ENCODE peak calls at places on chromosomes 3 and 15, in four cellular contexts. One of them, this sample, is unnamed.

GRCh38 chr3:122984007-122984406 is 43.6 kb downstream of the SEMA5B start:
- DNase-seq in GM12878: no peak
- DNase-seq in HepG2: no peak
- DNase-seq in K562: no peak
- DNase-seq in this sample: peak; percentile 68

GRCh38 chr3:24683511-24684384 is 189.1 kb upstream of the THRB start:
- DNase-seq in K562: peak; percentile 35
- DNase-seq in HepG2: peak; percentile 26
- DNase-seq in GM12878: no peak
- DNase-seq in this sample: peak; percentile 72

GRCh38 chr3:5464684-5465083 is 277.2 kb downstream of the EDEM1 start:
- DNase-seq in HepG2: no peak
- DNase-seq in GM12878: no peak
- DNase-seq in K562: no peak
- DNase-seq in this sample: no peak

GRCh38 chr3:195170521-195170920 is 100.4 kb downstream of the XXYLT1 start:
- DNase-seq in K562: no peak
- DNase-seq in HepG2: no peak
- DNase-seq in GM12878: no peak
- DNase-seq in this sample: no peak

GRCh38 chr3:156207802-156208685 is 87.7 kb downstream of the KCNAB1 start:
- DNase-seq in GM12878: no peak
- DNase-seq in K562: no peak
- DNase-seq in HepG2: no peak
- DNase-seq in this sample: no peak

GRCh38 chr3:195895900-195896360 is 12.4 kb downstream of the TNK2 start:
- DNase-seq in K562: peak; percentile 86
- DNase-seq in HepG2: no peak
- DNase-seq in GM12878: no peak
- DNase-seq in this sample: peak; percentile 60

GRCh38 chr3:197906023-197906849 is 43.8 kb upstream of the RPL35A start:
- DNase-seq in HepG2: peak; percentile 83
- DNase-seq in GM12878: peak; percentile 25
- DNase-seq in K562: peak; percentile 95
- DNase-seq in this sample: peak; percentile 92

GRCh38 chr15:69750253-69750652 is 297.6 kb downstream of the RPLP1 start:
- DNase-seq in K562: no peak
- DNase-seq in HepG2: no peak
- DNase-seq in GM12878: peak; percentile 40
- DNase-seq in this sample: no peak

GRCh38 chr3:194296448-194296831 is 54.7 kb downstream of the CPN2 start:
- DNase-seq in HepG2: peak; percentile 42
- DNase-seq in K562: no peak
- DNase-seq in GM12878: no peak
- DNase-seq in this sample: peak; percentile 92

GRCh38 chr3:107387555-107387954 is 10.3 kb downstream of the CCDC54 start:
- DNase-seq in HepG2: no peak
- DNase-seq in K562: no peak
- DNase-seq in GM12878: no peak
- DNase-seq in this sample: no peak

GRCh38 chr3:159804726-159805410 is 183.8 kb upstream of the IL12A start:
- DNase-seq in K562: peak; percentile 32
- DNase-seq in GM12878: no peak
- DNase-seq in HepG2: peak; percentile 73
- DNase-seq in this sample: peak; percentile 95

GRCh38 chr3:15300318-15301078 is 31.9 kb downstream of the SH3BP5 start:
- DNase-seq in K562: no peak
- DNase-seq in GM12878: no peak
- DNase-seq in HepG2: no peak
- DNase-seq in this sample: no peak

GRCh38 chr15:62946940-62947339 is 95.6 kb upstream of the TPM1 start:
- DNase-seq in HepG2: no peak
- DNase-seq in GM12878: no peak
- DNase-seq in K562: no peak
- DNase-seq in this sample: no peak

GRCh38 chr3:96172917-96173316 is 641.5 kb upstream of the EPHA6 start:
- DNase-seq in GM12878: no peak
- DNase-seq in HepG2: no peak
- DNase-seq in K562: no peak
- DNase-seq in this sample: no peak

GRCh38 chr3:195071011-195071728 is 199.8 kb downstream of the XXYLT1 start:
- DNase-seq in HepG2: no peak
- DNase-seq in K562: no peak
- DNase-seq in GM12878: no peak
- DNase-seq in this sample: no peak

GRCh38 chr3:37590328-37591079 is 271.2 kb upstream of the CTDSPL start:
- DNase-seq in K562: no peak
- DNase-seq in HepG2: no peak
- DNase-seq in GM12878: no peak
- DNase-seq in this sample: no peak

GRCh38 chr15:40762919-40763800 is 708 bp upstream of the GCHFR start:
- DNase-seq in K562: peak; percentile 74
- DNase-seq in HepG2: peak; percentile 85
- DNase-seq in GM12878: no peak
- DNase-seq in this sample: peak; percentile 73

GRCh38 chr3:166734734-166735133 is 645.4 kb downstream of the ZBBX start:
- DNase-seq in HepG2: no peak
- DNase-seq in GM12878: no peak
- DNase-seq in K562: no peak
- DNase-seq in this sample: no peak

GRCh38 chr15:89783111-89783860 is 7.2 kb downstream of the MESP2 start:
- DNase-seq in HepG2: no peak
- DNase-seq in GM12878: no peak
- DNase-seq in K562: peak; percentile 44
- DNase-seq in this sample: peak; percentile 48

GRCh38 chr3:128342701-128343180 is 123.9 kb downstream of the DNAJB8 start:
- DNase-seq in HepG2: no peak
- DNase-seq in K562: no peak
- DNase-seq in GM12878: no peak
- DNase-seq in this sample: no peak

GRCh38 chr3:120855665-120856437 is 52.2 kb upstream of the STXBP5L start:
- DNase-seq in K562: no peak
- DNase-seq in HepG2: no peak
- DNase-seq in GM12878: no peak
- DNase-seq in this sample: peak; percentile 30

GRCh38 chr3:138078901-138079344 is 36.5 kb downstream of the DZIP1L start:
- DNase-seq in HepG2: peak; percentile 32
- DNase-seq in GM12878: no peak
- DNase-seq in K562: no peak
- DNase-seq in this sample: no peak

GRCh38 chr15:31402511-31403056 is 75.9 kb downstream of the KLF13 start:
- DNase-seq in GM12878: no peak
- DNase-seq in K562: no peak
- DNase-seq in HepG2: no peak
- DNase-seq in this sample: no peak

GRCh38 chr3:133475245-133476010 is 75.6 kb downstream of the BFSP2 start:
- DNase-seq in GM12878: peak; percentile 89
- DNase-seq in HepG2: no peak
- DNase-seq in K562: no peak
- DNase-seq in this sample: no peak

GRCh38 chr3:81315051-81315450 is 446.4 kb downstream of the GBE1 start:
- DNase-seq in GM12878: no peak
- DNase-seq in K562: no peak
- DNase-seq in HepG2: no peak
- DNase-seq in this sample: no peak

GRCh38 chr3:159265705-159266104 is 463.9 kb downstream of the MFSD1 start:
- DNase-seq in K562: no peak
- DNase-seq in GM12878: no peak
- DNase-seq in HepG2: no peak
- DNase-seq in this sample: no peak

GRCh38 chr3:1010228-1010627 is 82.6 kb upstream of the CNTN6 start:
- DNase-seq in K562: no peak
- DNase-seq in GM12878: no peak
- DNase-seq in HepG2: no peak
- DNase-seq in this sample: no peak

GRCh38 chr15:83732770-83733169 is 78.8 kb downstream of the ADAMTSL3 start:
- DNase-seq in HepG2: no peak
- DNase-seq in K562: no peak
- DNase-seq in GM12878: no peak
- DNase-seq in this sample: no peak

GRCh38 chr3:42499478-42499871 is 3.0 kb upstream of the VIPR1 start:
- DNase-seq in GM12878: no peak
- DNase-seq in HepG2: no peak
- DNase-seq in K562: no peak
- DNase-seq in this sample: no peak

GRCh38 chr15:93997071-93997658 is 234.2 kb upstream of the MCTP2 start:
- DNase-seq in HepG2: peak; percentile 8
- DNase-seq in GM12878: no peak
- DNase-seq in K562: no peak
- DNase-seq in this sample: peak; percentile 43

GRCh38 chr3:182605882-182606611 is 187.3 kb upstream of the ATP11B start:
- DNase-seq in HepG2: no peak
- DNase-seq in GM12878: no peak
- DNase-seq in K562: no peak
- DNase-seq in this sample: no peak

GRCh38 chr3:59273976-59274375 is 224.2 kb upstream of the CFAP20DC start:
- DNase-seq in HepG2: no peak
- DNase-seq in GM12878: no peak
- DNase-seq in K562: no peak
- DNase-seq in this sample: no peak

GRCh38 chr15:25683911-25684310 is 179.2 kb downstream of the ATP10A start:
- DNase-seq in GM12878: no peak
- DNase-seq in K562: no peak
- DNase-seq in HepG2: no peak
- DNase-seq in this sample: peak; percentile 37

GRCh38 chr3:8864570-8865350 is 95.3 kb upstream of the OXTR start:
- DNase-seq in K562: no peak
- DNase-seq in GM12878: no peak
- DNase-seq in HepG2: no peak
- DNase-seq in this sample: no peak

GRCh38 chr3:30638685-30639412 is 32.4 kb downstream of the TGFBR2 start:
- DNase-seq in GM12878: no peak
- DNase-seq in K562: no peak
- DNase-seq in HepG2: no peak
- DNase-seq in this sample: no peak

GRCh38 chr15:59492389-59493377 is 54.7 kb downstream of the FAM81A start:
- DNase-seq in GM12878: peak; percentile 40
- DNase-seq in K562: peak; percentile 31
- DNase-seq in HepG2: peak; percentile 65
- DNase-seq in this sample: peak; percentile 89
- TF ChIP-seq JUNB in GM12878: no peak
- TF ChIP-seq JUNB in K562: no peak
- TF ChIP-seq JUNB in HepG2: no peak
- TF ChIP-seq JUNB in this sample: no peak

DNA sequence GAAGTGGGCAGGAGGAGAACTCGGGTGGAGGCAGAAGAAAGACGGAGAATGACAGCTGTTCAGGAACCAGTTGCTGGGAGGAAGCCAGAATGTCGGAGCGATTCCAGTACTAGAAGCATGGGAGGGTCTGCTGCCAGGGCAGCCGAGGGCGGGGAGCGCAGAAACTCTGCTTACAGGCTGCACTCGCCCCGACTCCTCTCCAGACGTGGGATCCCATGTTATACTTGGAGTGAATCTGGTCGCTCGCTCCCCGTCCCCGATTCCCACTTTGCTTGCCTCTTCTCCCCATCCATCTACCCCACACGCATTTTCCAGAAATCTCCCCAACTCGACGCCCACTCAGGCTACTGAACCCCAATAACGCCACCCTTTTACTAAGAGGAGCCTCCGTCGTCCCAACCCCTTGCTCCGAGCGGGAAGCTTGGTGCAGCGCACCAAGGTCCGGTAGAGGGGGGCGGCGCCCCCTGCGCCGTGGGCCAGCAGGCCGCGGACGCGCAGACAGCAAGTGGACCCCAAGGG is 655 bp downstream of the GATM start:
- DNase-seq in GM12878: no peak
- DNase-seq in HepG2: no peak
- DNase-seq in K562: no peak
- DNase-seq in this sample: peak; percentile 52
- H3K27ac ChIP-seq in GM12878: peak overlapping the region; percentile 64
- H3K27ac ChIP-seq in HepG2: no peak overlapping the region
- H3K27ac ChIP-seq in K562: no peak overlapping the region
- H3K27ac ChIP-seq in this sample: no peak overlapping the region

DNA sequence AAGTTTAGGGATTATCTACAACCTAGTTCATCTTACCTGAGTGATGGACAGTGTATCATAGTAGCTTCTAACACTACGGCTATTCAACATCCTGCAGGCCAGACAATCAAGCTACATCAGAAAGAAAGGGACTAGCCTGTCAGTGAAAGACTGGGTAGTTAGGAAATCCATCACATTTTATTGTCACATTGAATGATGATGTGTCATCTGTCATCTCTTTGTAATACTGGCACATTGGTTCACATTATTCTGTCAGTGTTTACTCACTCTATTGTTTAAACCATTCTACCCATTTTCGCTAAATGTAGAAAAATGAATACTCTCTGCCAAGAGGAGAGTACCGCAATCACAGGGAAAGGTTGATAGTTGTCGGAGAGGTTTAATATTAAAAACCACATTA is 1155.8 kb downstream of the TUSC7 start:
- DNase-seq in K562: no peak
- DNase-seq in HepG2: no peak
- DNase-seq in GM12878: no peak
- DNase-seq in this sample: no peak
- TF ChIP-seq EZH2 in K562: no peak
- TF ChIP-seq EZH2 in HepG2: no peak
- TF ChIP-seq EZH2 in GM12878: no peak
- TF ChIP-seq EZH2 in this sample: no peak

GRCh38 chr3:51967384-51968174 is at the start of gene PCBP4:
- DNase-seq in GM12878: no peak
- DNase-seq in HepG2: peak; percentile 70
- DNase-seq in K562: peak; percentile 75
- DNase-seq in this sample: peak; percentile 70

GRCh38 chr3:51968175-51968681 is 974 bp upstream of the PCBP4 start:
- DNase-seq in K562: no peak
- DNase-seq in HepG2: peak; percentile 54
- DNase-seq in GM12878: no peak
- DNase-seq in this sample: peak; percentile 94

GRCh38 chr3:51966016-51966415 is 1.2 kb downstream of the PCBP4 start:
- DNase-seq in HepG2: no peak
- DNase-seq in GM12878: no peak
- DNase-seq in K562: no peak
- DNase-seq in this sample: no peak

GRCh38 chr3:51966941-51967383 is 292 bp downstream of the PCBP4 start:
- DNase-seq in HepG2: no peak
- DNase-seq in K562: no peak
- DNase-seq in GM12878: no peak
- DNase-seq in this sample: no peak

GRCh38 chr3:51966486-51966885 is 768 bp downstream of the PCBP4 start:
- DNase-seq in HepG2: no peak
- DNase-seq in K562: no peak
- DNase-seq in GM12878: no peak
- DNase-seq in this sample: no peak
- TF ChIP-seq JUNB in HepG2: no peak
- TF ChIP-seq JUNB in K562: no peak
- TF ChIP-seq JUNB in GM12878: no peak
- TF ChIP-seq JUNB in this sample: no peak

DNA sequence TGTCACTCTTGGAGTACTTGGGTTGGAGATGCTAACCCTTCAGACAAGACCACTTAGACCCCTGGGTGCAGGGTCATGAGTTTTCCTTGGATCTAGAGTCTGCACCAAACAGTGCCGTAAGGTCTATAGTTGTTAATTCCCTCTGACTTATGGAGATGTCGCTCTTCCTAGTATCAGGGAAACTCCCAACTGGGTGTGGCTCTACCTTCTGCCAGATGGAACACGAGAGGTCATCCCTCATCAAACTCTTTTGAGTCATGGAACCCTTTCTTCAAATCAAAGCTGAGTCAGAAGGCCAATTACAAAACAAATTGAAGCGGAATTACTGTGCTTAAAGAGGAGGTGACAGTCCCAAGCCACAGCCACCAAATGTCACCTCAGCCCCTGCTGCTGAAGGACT is 514.9 kb upstream of the PROK2 start:
- DNase-seq in GM12878: no peak
- DNase-seq in HepG2: no peak
- DNase-seq in K562: no peak
- DNase-seq in this sample: no peak
- H3K27ac ChIP-seq in GM12878: no peak overlapping the region
- H3K27ac ChIP-seq in HepG2: no peak overlapping the region
- H3K27ac ChIP-seq in K562: no peak overlapping the region
- H3K27ac ChIP-seq in this sample: no peak overlapping the region

This sample was measured in GM23338.